ENCODE peak calls at places on chromosomes 13 and 19, in six cellular contexts. U is pons, Q is H9, D is astrocyte of the spinal cord, J is SW 1271, K is HT1080. R is an unnamed sample.

GRCh38 chr19:19554074-19555023 is 16.3 kb downstream of the CILP2 start:
- DNase-seq in U (no peak), Q (peak; percentile 82), D (no peak), J (peak; percentile 27), K (peak; percentile 32), R (peak; percentile 91)

GRCh38 chr19:6501740-6502648 is at the start of gene TUBB4A:
- DNase-seq in U (peak; percentile 78), Q (peak; percentile 61), D (no peak), J (no peak), K (no peak), R (peak; percentile 70)

GRCh38 chr19:47272448-47273312 is 2.0 kb upstream of the INAFM1 start:
- DNase-seq in U (no peak), Q (no peak), D (no peak), J (no peak), K (no peak), R (peak; percentile 72)

GRCh38 chr13:72849571-72849970 is 67.6 kb downstream of the PIBF1 start:
- DNase-seq in U (no peak), Q (no peak), D (peak; percentile 29), J (no peak), K (no peak), R (no peak)

GRCh38 chr13:35648109-35648508 is 171.6 kb upstream of the MAB21L1 start:
- DNase-seq in U (no peak), Q (no peak), D (peak; percentile 48), J (no peak), K (no peak), R (no peak)

GRCh38 chr13:78603240-78603947 is at the start of gene POU4F1:
- DNase-seq in U (no peak), Q (peak; percentile 93), D (no peak), J (peak; percentile 54), K (no peak), R (peak; percentile 95)

GRCh38 chr13:95924389-95924994 is 128.7 kb downstream of the UGGT2 start:
- DNase-seq in U (peak; percentile 8), Q (no peak), D (peak; percentile 86), J (peak; percentile 65), K (peak; percentile 63), R (peak; percentile 57)

GRCh38 chr19:34254552-34255432 is at the start of gene GARRE1:
- DNase-seq in U (no peak), Q (peak; percentile 41), D (no peak), J (peak; percentile 12), K (no peak), R (peak; percentile 77)

GRCh38 chr13:84961023-84961422 is 838.2 kb downstream of the SLITRK6 start:
- DNase-seq in U (no peak), Q (no peak), D (no peak), J (no peak), K (no peak), R (no peak)

GRCh38 chr13:108780706-108781105 is 151.3 kb downstream of the MYO16 start:
- DNase-seq in U (no peak), Q (no peak), D (no peak), J (no peak), K (no peak), R (no peak)

GRCh38 chr13:67120872-67121531 is 109.1 kb downstream of the PCDH9 start:
- DNase-seq in U (no peak), Q (no peak), D (no peak), J (no peak), K (no peak), R (no peak)

GRCh38 chr19:8261347-8261746 is 46.8 kb downstream of the CD320 start:
- DNase-seq in U (no peak), Q (no peak), D (no peak), J (no peak), K (no peak), R (no peak)

GRCh38 chr13:27622102-27622820 is 569 bp downstream of the POLR1D start:
- DNase-seq in U (peak; percentile 49), Q (no peak), D (peak; percentile 27), J (peak; percentile 40), K (no peak), R (no peak)